ENCODE peak calls at places on chromosomes 4 and X, in ten cellular contexts. A, W, O, X, V, M, P, L, G and J are unnamed samples.

GRCh38 chr4:148015058-148015457 is 283.2 kb downstream of the ARHGAP10 start:
- DNase-seq in W (no peak), A (no peak), M (no peak), G (no peak), L (no peak), O (no peak), P (no peak), X (no peak), V (no peak), J (no peak)

GRCh38 chrX:74119016-74119910 is 184.7 kb upstream of the ZCCHC13 start:
- DNase-seq in X (no peak), O (no peak), W (no peak), V (no peak), L (no peak), P (peak; percentile 81), G (no peak), A (no peak), M (no peak), J (no peak)

GRCh38 chr4:95889662-95890061 is 49.8 kb downstream of the PDHA2 start:
- DNase-seq in P (no peak), G (no peak), A (no peak), L (no peak), M (no peak), O (no peak), W (no peak), V (no peak), X (no peak), J (no peak)

GRCh38 chr4:86924805-86925204 is 10.0 kb upstream of the AFF1 start:
- DNase-seq in W (no peak), A (no peak), M (no peak), L (no peak), O (no peak), G (no peak), X (no peak), V (no peak), P (peak; percentile 78), J (no peak)

GRCh38 chr4:12319765-12320164 is 891.1 kb upstream of the HS3ST1 start:
- DNase-seq in X (no peak), G (no peak), M (no peak), V (no peak), P (no peak), O (no peak), W (no peak), A (no peak), L (no peak), J (no peak)

GRCh38 chr4:121686265-121686664 is 10.5 kb downstream of the ANXA5 start:
- DNase-seq in L (no peak), W (no peak), G (no peak), O (no peak), M (no peak), V (no peak), X (no peak), P (no peak), A (no peak), J (no peak)

GRCh38 chr4:102324725-102325124 is 20.6 kb downstream of the SLC39A8 start:
- DNase-seq in O (no peak), L (no peak), X (no peak), V (no peak), W (no peak), A (no peak), M (no peak), G (no peak), P (peak; percentile 32), J (no peak)

GRCh38 chr4:54229631-54230478 is 762 bp downstream of the PDGFRA start:
- DNase-seq in L (no peak), O (peak; percentile 69), P (peak; percentile 79), W (peak; percentile 29), A (peak; percentile 26), M (no peak), X (no peak), G (no peak), V (no peak), J (no peak)

GRCh38 chrX:6266041-6266440 is 37.4 kb upstream of the NLGN4X start:
- DNase-seq in W (no peak), P (no peak), G (no peak), M (no peak), V (no peak), L (no peak), O (no peak), A (no peak), X (no peak), J (no peak)

GRCh38 chr4:39505581-39505980 is 21.7 kb downstream of the UGDH start:
- DNase-seq in G (no peak), P (peak; percentile 53), M (no peak), X (no peak), W (no peak), V (no peak), L (no peak), A (no peak), O (no peak), J (no peak)

GRCh38 chr4:159360549-159360948 is 257.7 kb downstream of the RAPGEF2 start:
- DNase-seq in G (no peak), W (no peak), X (no peak), A (no peak), P (peak; percentile 95), V (no peak), L (no peak), M (no peak), O (no peak), J (no peak)

GRCh38 chr4:88137112-88137511 is 21.3 kb downstream of the ABCG2 start:
- DNase-seq in G (no peak), A (no peak), P (peak; percentile 58), W (no peak), V (no peak), O (no peak), L (no peak), M (no peak), X (no peak), J (no peak)

GRCh38 chr4:177401658-177402273 is 40.5 kb downstream of the AGA start:
- DNase-seq in G (no peak), L (no peak), W (no peak), X (no peak), M (no peak), P (no peak), O (no peak), V (no peak), A (no peak), J (no peak)

GRCh38 chrX:13864264-13864663 is 47.4 kb upstream of the GPM6B start:
- DNase-seq in V (no peak), G (no peak), X (no peak), A (no peak), M (no peak), P (peak; percentile 30), W (no peak), O (no peak), L (no peak), J (no peak)

GRCh38 chr4:169410839-169411770 is 140.3 kb upstream of the SH3RF1 start:
- DNase-seq in P (peak; percentile 3), G (peak; percentile 85), L (no peak), A (no peak), W (peak; percentile 38), X (no peak), O (no peak), M (peak; percentile 78), V (no peak), J (no peak)

GRCh38 chr4:186596346-186596745 is 41.0 kb upstream of the MTNR1A start:
- DNase-seq in X (no peak), G (no peak), V (no peak), W (no peak), A (no peak), P (no peak), O (no peak), L (no peak), M (no peak), J (no peak)

GRCh38 chr4:19831644-19832285 is 419.9 kb upstream of the SLIT2 start:
- DNase-seq in W (no peak), V (no peak), P (peak; percentile 74), A (no peak), M (no peak), L (no peak), G (no peak), O (no peak), X (no peak), J (no peak)

GRCh38 chr4:181685911-181686310 is 557.3 kb upstream of the TENM3 start:
- DNase-seq in V (no peak), G (no peak), P (peak; percentile 70), L (no peak), A (no peak), M (no peak), O (no peak), X (no peak), W (no peak), J (no peak)

GRCh38 chr4:24664956-24665355 is 80.6 kb upstream of the DHX15 start:
- DNase-seq in P (peak; percentile 56), V (no peak), W (no peak), G (no peak), O (no peak), L (no peak), M (peak; percentile 71), X (no peak), A (no peak), J (no peak)